ENCODE peak calls at places on chromosomes 7 and 10, in six cellular contexts. C is NCI-H2029; Y is NCI-H345; L is type B pancreatic cell; W is body of pancreas; U is stimulated activated CD8-positive, alpha-beta memory T cell treated with anti-CD3 and anti-CD28 coated beads, Interleukin-4, amount 100 ng/mL, for 24 hours. D is an unnamed sample.
A peak's percentile ranks its signal among the peaks of the same experiment; 100 is the strongest.

GRCh38 chr10:58979713-58980112 is 196.7 kb upstream of the PHYHIPL start:
- DNase-seq in C (no peak), Y (no peak), L (no peak), W (no peak), U (no peak), D (no peak)

GRCh38 chr7:102215281-102215680 is 71.4 kb upstream of the SH2B2 start:
- DNase-seq in C (no peak), Y (no peak), L (no peak), W (no peak), U (no peak), D (no peak)

GRCh38 chr10:12508165-12508564 is 158.8 kb downstream of the CAMK1D start:
- DNase-seq in C (no peak), Y (no peak), L (no peak), W (no peak), U (no peak), D (no peak)

GRCh38 chr10:1172256-1172975 is 116.2 kb downstream of the WDR37 start:
- DNase-seq in C (no peak), Y (no peak), L (no peak), W (no peak), U (no peak), D (peak; percentile 9)

GRCh38 chr10:116183733-116184447 is 89.1 kb downstream of the GFRA1 start:
- DNase-seq in C (no peak), Y (no peak), L (no peak), W (peak; percentile 52), U (no peak), D (peak; percentile 22)

GRCh38 chr7:23864984-23865383 is 155.0 kb downstream of the STK31 start:
- DNase-seq in C (no peak), Y (no peak), L (no peak), W (no peak), U (no peak), D (peak; percentile 32)

GRCh38 chr10:95289921-95290421 is 832 bp downstream of the PDLIM1 start:
- DNase-seq in C (no peak), Y (no peak), L (no peak), W (no peak), U (no peak), D (no peak)

GRCh38 chr7:107811934-107812333 is 8.9 kb upstream of the SLC26A3 start:
- DNase-seq in C (no peak), Y (no peak), L (no peak), W (no peak), U (no peak), D (no peak)

GRCh38 chr7:100897111-100897608 is 1.5 kb upstream of the ACHE start:
- DNase-seq in C (no peak), Y (peak; percentile 15), L (no peak), W (peak; percentile 56), U (no peak), D (no peak)

GRCh38 chr7:28096713-28097112 is 83.9 kb downstream of the JAZF1 start:
- DNase-seq in C (no peak), Y (peak; percentile 52), L (no peak), W (peak; percentile 60), U (no peak), D (no peak)

GRCh38 chr7:348480-348844 is 58.5 kb downstream of the FOXL3 start:
- DNase-seq in C (no peak), Y (no peak), L (no peak), W (no peak), U (no peak), D (no peak)

GRCh38 chr7:32206987-32207386 is 136.8 kb upstream of the PDE1C start:
- DNase-seq in C (no peak), Y (no peak), L (no peak), W (no peak), U (no peak), D (no peak)

D was measured in GM04504.